ENCODE peak calls at places on chromosomes 7 and 10, in nine cellular contexts. One of them, this sample, is unnamed.

GRCh38 chr7:132666076-132666775 is 90.0 kb upstream of the PLXNA4 start:
- DNase-seq in nephron progenitor cell: no peak
- DNase-seq in stimulated activated CD4-positive, alpha-beta T cell treated with anti-CD3 and anti-CD28 coated beads, Interleukin-1b, Interleukin-23, amount 100 ng/mL, for 4 hours: no peak
- DNase-seq in Peyer's patch: no peak
- DNase-seq in activated T-cell treated with anti-CD3 and anti-CD28 coated beads for 1 hour: no peak
- DNase-seq in PC-3: no peak
- DNase-seq in cardiac muscle cell: peak; percentile 15
- DNase-seq in AG08395: peak; percentile 22
- DNase-seq in ureter: no peak
- DNase-seq in this sample: no peak

GRCh38 chr7:124257638-124258308 is 224.9 kb upstream of the TMEM229A start:
- DNase-seq in nephron progenitor cell: no peak
- DNase-seq in stimulated activated CD4-positive, alpha-beta T cell treated with anti-CD3 and anti-CD28 coated beads, Interleukin-1b, Interleukin-23, amount 100 ng/mL, for 4 hours: no peak
- DNase-seq in Peyer's patch: no peak
- DNase-seq in activated T-cell treated with anti-CD3 and anti-CD28 coated beads for 1 hour: no peak
- DNase-seq in PC-3: no peak
- DNase-seq in cardiac muscle cell: no peak
- DNase-seq in AG08395: no peak
- DNase-seq in ureter: no peak
- DNase-seq in this sample: no peak

GRCh38 chr10:123398180-123398591 is 244.0 kb downstream of the BUB3 start:
- DNase-seq in nephron progenitor cell: no peak
- DNase-seq in stimulated activated CD4-positive, alpha-beta T cell treated with anti-CD3 and anti-CD28 coated beads, Interleukin-1b, Interleukin-23, amount 100 ng/mL, for 4 hours: no peak
- DNase-seq in Peyer's patch: no peak
- DNase-seq in activated T-cell treated with anti-CD3 and anti-CD28 coated beads for 1 hour: no peak
- DNase-seq in PC-3: no peak
- DNase-seq in cardiac muscle cell: no peak
- DNase-seq in AG08395: no peak
- DNase-seq in ureter: no peak
- DNase-seq in this sample: no peak

GRCh38 chr10:3406556-3406955 is 234.0 kb upstream of the PITRM1 start:
- DNase-seq in nephron progenitor cell: no peak
- DNase-seq in stimulated activated CD4-positive, alpha-beta T cell treated with anti-CD3 and anti-CD28 coated beads, Interleukin-1b, Interleukin-23, amount 100 ng/mL, for 4 hours: no peak
- DNase-seq in Peyer's patch: no peak
- DNase-seq in activated T-cell treated with anti-CD3 and anti-CD28 coated beads for 1 hour: no peak
- DNase-seq in PC-3: no peak
- DNase-seq in cardiac muscle cell: no peak
- DNase-seq in AG08395: no peak
- DNase-seq in ureter: no peak
- DNase-seq in this sample: no peak

GRCh38 chr10:103856497-103857175 is 1.3 kb upstream of the SH3PXD2A start:
- DNase-seq in nephron progenitor cell: no peak
- DNase-seq in stimulated activated CD4-positive, alpha-beta T cell treated with anti-CD3 and anti-CD28 coated beads, Interleukin-1b, Interleukin-23, amount 100 ng/mL, for 4 hours: no peak
- DNase-seq in Peyer's patch: no peak
- DNase-seq in activated T-cell treated with anti-CD3 and anti-CD28 coated beads for 1 hour: no peak
- DNase-seq in PC-3: no peak
- DNase-seq in cardiac muscle cell: no peak
- DNase-seq in AG08395: no peak
- DNase-seq in ureter: no peak
- DNase-seq in this sample: no peak

GRCh38 chr7:67738145-67738544 is 741.5 kb downstream of the TYW1 start:
- DNase-seq in nephron progenitor cell: no peak
- DNase-seq in stimulated activated CD4-positive, alpha-beta T cell treated with anti-CD3 and anti-CD28 coated beads, Interleukin-1b, Interleukin-23, amount 100 ng/mL, for 4 hours: no peak
- DNase-seq in Peyer's patch: no peak
- DNase-seq in activated T-cell treated with anti-CD3 and anti-CD28 coated beads for 1 hour: no peak
- DNase-seq in PC-3: no peak
- DNase-seq in cardiac muscle cell: no peak
- DNase-seq in AG08395: no peak
- DNase-seq in ureter: no peak
- DNase-seq in this sample: no peak

GRCh38 chr7:105013818-105014724 is at the start of gene KMT2E:
- DNase-seq in nephron progenitor cell: peak; percentile 93
- DNase-seq in stimulated activated CD4-positive, alpha-beta T cell treated with anti-CD3 and anti-CD28 coated beads, Interleukin-1b, Interleukin-23, amount 100 ng/mL, for 4 hours: peak; percentile 86
- DNase-seq in Peyer's patch: peak; percentile 83
- DNase-seq in activated T-cell treated with anti-CD3 and anti-CD28 coated beads for 1 hour: peak; percentile 88
- DNase-seq in PC-3: peak; percentile 81
- DNase-seq in cardiac muscle cell: peak; percentile 91
- DNase-seq in AG08395: peak; percentile 78
- DNase-seq in ureter: peak; percentile 92
- DNase-seq in this sample: peak; percentile 69

GRCh38 chr10:6581750-6582697 is 1.9 kb upstream of the PRKCQ start:
- DNase-seq in nephron progenitor cell: no peak
- DNase-seq in stimulated activated CD4-positive, alpha-beta T cell treated with anti-CD3 and anti-CD28 coated beads, Interleukin-1b, Interleukin-23, amount 100 ng/mL, for 4 hours: no peak
- DNase-seq in Peyer's patch: no peak
- DNase-seq in activated T-cell treated with anti-CD3 and anti-CD28 coated beads for 1 hour: no peak
- DNase-seq in PC-3: no peak
- DNase-seq in cardiac muscle cell: no peak
- DNase-seq in AG08395: no peak
- DNase-seq in ureter: no peak
- DNase-seq in this sample: no peak

GRCh38 chr7:105098863-105099515 is 85.0 kb downstream of the KMT2E start:
- DNase-seq in nephron progenitor cell: no peak
- DNase-seq in stimulated activated CD4-positive, alpha-beta T cell treated with anti-CD3 and anti-CD28 coated beads, Interleukin-1b, Interleukin-23, amount 100 ng/mL, for 4 hours: no peak
- DNase-seq in Peyer's patch: no peak
- DNase-seq in activated T-cell treated with anti-CD3 and anti-CD28 coated beads for 1 hour: no peak
- DNase-seq in PC-3: peak; percentile 82
- DNase-seq in cardiac muscle cell: no peak
- DNase-seq in AG08395: no peak
- DNase-seq in ureter: no peak
- DNase-seq in this sample: peak; percentile 27

GRCh38 chr10:103820101-103821062 is 35.0 kb downstream of the SH3PXD2A start:
- DNase-seq in nephron progenitor cell: no peak
- DNase-seq in stimulated activated CD4-positive, alpha-beta T cell treated with anti-CD3 and anti-CD28 coated beads, Interleukin-1b, Interleukin-23, amount 100 ng/mL, for 4 hours: no peak
- DNase-seq in Peyer's patch: no peak
- DNase-seq in activated T-cell treated with anti-CD3 and anti-CD28 coated beads for 1 hour: no peak
- DNase-seq in PC-3: no peak
- DNase-seq in cardiac muscle cell: peak; percentile 65
- DNase-seq in AG08395: peak; percentile 62
- DNase-seq in ureter: peak; percentile 61
- DNase-seq in this sample: no peak

GRCh38 chr10:31261502-31262311 is 57.3 kb upstream of the ZEB1 start:
- DNase-seq in nephron progenitor cell: no peak
- DNase-seq in stimulated activated CD4-positive, alpha-beta T cell treated with anti-CD3 and anti-CD28 coated beads, Interleukin-1b, Interleukin-23, amount 100 ng/mL, for 4 hours: no peak
- DNase-seq in Peyer's patch: no peak
- DNase-seq in activated T-cell treated with anti-CD3 and anti-CD28 coated beads for 1 hour: no peak
- DNase-seq in PC-3: peak; percentile 61
- DNase-seq in cardiac muscle cell: peak; percentile 65
- DNase-seq in AG08395: peak; percentile 73
- DNase-seq in ureter: no peak
- DNase-seq in this sample: no peak

GRCh38 chr10:126519188-126519587 is 130.9 kb upstream of the ADAM12 start:
- DNase-seq in nephron progenitor cell: no peak
- DNase-seq in stimulated activated CD4-positive, alpha-beta T cell treated with anti-CD3 and anti-CD28 coated beads, Interleukin-1b, Interleukin-23, amount 100 ng/mL, for 4 hours: no peak
- DNase-seq in Peyer's patch: no peak
- DNase-seq in activated T-cell treated with anti-CD3 and anti-CD28 coated beads for 1 hour: no peak
- DNase-seq in PC-3: no peak
- DNase-seq in cardiac muscle cell: peak; percentile 6
- DNase-seq in AG08395: no peak
- DNase-seq in ureter: no peak
- DNase-seq in this sample: no peak

GRCh38 chr7:151689196-151689971 is 169.7 kb upstream of the RHEB start:
- DNase-seq in nephron progenitor cell: no peak
- DNase-seq in stimulated activated CD4-positive, alpha-beta T cell treated with anti-CD3 and anti-CD28 coated beads, Interleukin-1b, Interleukin-23, amount 100 ng/mL, for 4 hours: no peak
- DNase-seq in Peyer's patch: no peak
- DNase-seq in activated T-cell treated with anti-CD3 and anti-CD28 coated beads for 1 hour: no peak
- DNase-seq in PC-3: no peak
- DNase-seq in cardiac muscle cell: no peak
- DNase-seq in AG08395: no peak
- DNase-seq in ureter: no peak
- DNase-seq in this sample: no peak

GRCh38 chr10:22010973-22011408 is 7.5 kb upstream of the DNAJC1 start:
- DNase-seq in nephron progenitor cell: no peak
- DNase-seq in stimulated activated CD4-positive, alpha-beta T cell treated with anti-CD3 and anti-CD28 coated beads, Interleukin-1b, Interleukin-23, amount 100 ng/mL, for 4 hours: no peak
- DNase-seq in Peyer's patch: no peak
- DNase-seq in activated T-cell treated with anti-CD3 and anti-CD28 coated beads for 1 hour: no peak
- DNase-seq in PC-3: peak; percentile 61
- DNase-seq in cardiac muscle cell: peak; percentile 57
- DNase-seq in AG08395: peak; percentile 8
- DNase-seq in ureter: no peak
- DNase-seq in this sample: no peak

GRCh38 chr10:543862-544822 is 145.3 kb downstream of the DIP2C start:
- DNase-seq in nephron progenitor cell: no peak
- DNase-seq in stimulated activated CD4-positive, alpha-beta T cell treated with anti-CD3 and anti-CD28 coated beads, Interleukin-1b, Interleukin-23, amount 100 ng/mL, for 4 hours: no peak
- DNase-seq in Peyer's patch: no peak
- DNase-seq in activated T-cell treated with anti-CD3 and anti-CD28 coated beads for 1 hour: no peak
- DNase-seq in PC-3: no peak
- DNase-seq in cardiac muscle cell: no peak
- DNase-seq in AG08395: no peak
- DNase-seq in ureter: no peak
- DNase-seq in this sample: no peak

GRCh38 chr10:22849077-22849810 is 78.6 kb upstream of the ARMC3 start:
- DNase-seq in nephron progenitor cell: no peak
- DNase-seq in stimulated activated CD4-positive, alpha-beta T cell treated with anti-CD3 and anti-CD28 coated beads, Interleukin-1b, Interleukin-23, amount 100 ng/mL, for 4 hours: no peak
- DNase-seq in Peyer's patch: peak; percentile 26
- DNase-seq in activated T-cell treated with anti-CD3 and anti-CD28 coated beads for 1 hour: no peak
- DNase-seq in PC-3: no peak
- DNase-seq in cardiac muscle cell: peak; percentile 89
- DNase-seq in AG08395: peak; percentile 58
- DNase-seq in ureter: peak; percentile 68
- DNase-seq in this sample: no peak

GRCh38 chr7:247636-248035 is 42.3 kb upstream of the FOXL3 start:
- DNase-seq in nephron progenitor cell: no peak
- DNase-seq in stimulated activated CD4-positive, alpha-beta T cell treated with anti-CD3 and anti-CD28 coated beads, Interleukin-1b, Interleukin-23, amount 100 ng/mL, for 4 hours: no peak
- DNase-seq in Peyer's patch: no peak
- DNase-seq in activated T-cell treated with anti-CD3 and anti-CD28 coated beads for 1 hour: no peak
- DNase-seq in PC-3: no peak
- DNase-seq in cardiac muscle cell: no peak
- DNase-seq in AG08395: no peak
- DNase-seq in ureter: no peak
- DNase-seq in this sample: no peak

GRCh38 chr10:28661035-28661434 is 16.3 kb upstream of the BAMBI start:
- DNase-seq in nephron progenitor cell: no peak
- DNase-seq in stimulated activated CD4-positive, alpha-beta T cell treated with anti-CD3 and anti-CD28 coated beads, Interleukin-1b, Interleukin-23, amount 100 ng/mL, for 4 hours: no peak
- DNase-seq in Peyer's patch: no peak
- DNase-seq in activated T-cell treated with anti-CD3 and anti-CD28 coated beads for 1 hour: no peak
- DNase-seq in PC-3: peak; percentile 51
- DNase-seq in cardiac muscle cell: peak; percentile 83
- DNase-seq in AG08395: peak; percentile 94
- DNase-seq in ureter: no peak
- DNase-seq in this sample: peak; percentile 57